ENCODE peak calls at places on chromosomes 4 and X, in five cellular contexts. R, B, M, L and E are unnamed samples. For H3K4me1, the result is how much of the 10 kb centered on the place peaks cover.

GRCh38 chrX:56800307-56800706 is 71.3 kb downstream of the NBDY start:
- DNase-seq in B (no peak), L (no peak), M (no peak), R (no peak), E (no peak)

GRCh38 chrX:119374736-119375135 is 24.4 kb upstream of the SLC25A43 start:
- DNase-seq in L (no peak), M (no peak), R (peak), B (no peak), E (peak)

GRCh38 chrX:154791951-154792350 is 13.3 kb downstream of the MPP1 start:
- DNase-seq in R (no peak), M (no peak), L (no peak), B (no peak), E (no peak)

GRCh38 chrX:3962511-3963350 is 249.3 kb upstream of the PRKX start:
- DNase-seq in R (peak), M (peak), L (no peak), B (peak), E (no peak)

GRCh38 chr4:169044723-169045447 is 34.8 kb upstream of the CBR4 start:
- DNase-seq in B (no peak), L (no peak), M (no peak), R (no peak), E (no peak)

GRCh38 chr4:76821661-76822060 is 76.3 kb downstream of the SOWAHB start:
- DNase-seq in R (peak), L (no peak), B (no peak), M (no peak), E (no peak)

GRCh38 chrX:44967221-44967620 is 94.2 kb downstream of the KDM6A start:
- DNase-seq in M (no peak), B (no peak), L (no peak), R (no peak), E (no peak)

GRCh38 chr4:185794637-185795036 is 17.4 kb downstream of the SORBS2 start:
- DNase-seq in L (no peak), B (no peak), M (no peak), R (no peak), E (no peak)

GRCh38 chrX:154091678-154092077 is 5.8 kb downstream of the MECP2 start:
- DNase-seq in B (peak), M (no peak), L (no peak), R (no peak), E (no peak)

GRCh38 chr4:123109129-123109528 is 186.7 kb upstream of the NUDT6 start:
- DNase-seq in R (no peak), B (no peak), M (no peak), L (no peak), E (no peak)

GRCh38 chrX:134836497-134836968 is 154.3 kb upstream of the SMIM10 start:
- DNase-seq in B (no peak), L (no peak), M (no peak), R (peak), E (peak)

GRCh38 chrX:8684201-8684600 is 47.7 kb downstream of the ANOS1 start:
- DNase-seq in B (peak), L (no peak), M (no peak), R (no peak), E (no peak)

GRCh38 chr4:57037982-57038604 is 59.4 kb downstream of the POLR2B start:
- DNase-seq in R (peak), B (peak), L (no peak), M (peak), E (peak)

GRCh38 chr4:91838181-91838861 is 465.4 kb upstream of the GRID2 start:
- DNase-seq in B (no peak), M (no peak), R (no peak), L (no peak), E (no peak)

GRCh38 chrX:53421772-53422090 is 723 bp downstream of the SMC1A start:
- DNase-seq in L (no peak), M (no peak), R (no peak), B (no peak), E (no peak)

GRCh38 chr4:141486375-141486997 is 149.9 kb upstream of the IL15 start:
- DNase-seq in B (no peak), R (peak), L (no peak), M (no peak), E (peak)

DNA sequence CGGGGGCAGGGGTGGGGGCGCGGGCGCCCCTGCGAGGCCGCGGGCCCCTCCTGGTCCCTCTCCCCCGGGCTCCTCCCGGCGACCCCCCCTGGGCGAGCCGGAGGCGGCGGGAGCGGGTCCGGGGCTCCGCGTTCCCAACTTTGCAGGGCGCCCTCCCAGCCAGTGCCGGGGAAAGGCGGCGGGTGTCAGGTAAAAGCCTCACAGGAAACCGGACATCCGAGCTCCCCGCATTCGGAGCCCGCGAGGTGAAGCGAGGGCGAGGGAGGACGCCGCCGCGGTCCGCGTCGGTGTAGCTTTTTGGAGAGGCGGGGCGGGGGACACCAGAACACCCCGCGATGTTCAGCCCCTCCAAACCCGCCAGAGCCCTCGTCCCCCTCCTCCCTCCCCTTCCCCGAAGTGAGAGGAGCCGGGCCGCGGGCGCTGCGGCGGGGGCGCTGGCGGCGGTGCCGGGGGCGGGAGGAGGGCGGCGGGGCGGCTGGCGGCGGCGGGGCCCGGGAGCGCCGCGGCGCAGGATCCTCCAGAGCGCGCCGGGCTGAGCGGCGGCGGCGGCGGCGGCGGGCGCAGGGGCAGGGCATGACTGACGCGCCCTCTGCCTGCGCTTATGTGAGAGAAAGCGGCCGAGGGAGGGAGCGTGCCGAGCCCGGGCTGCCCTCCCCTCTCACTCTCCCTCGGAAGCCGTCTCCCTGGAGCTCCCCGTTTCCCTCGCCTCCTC is at the start of gene VEGFC:
- DNase-seq in M (peak), B (peak), L (no peak), R (peak), E (no peak)
- H3K27ac ChIP-seq in M (no peak), B (no peak), L (peak), R (peak), E (peak)

GRCh38 chr4:119104644-119105273 is 30.9 kb upstream of the MYOZ2 start:
- DNase-seq in R (no peak), L (no peak), B (no peak), M (no peak), E (no peak)
- TF ChIP-seq CTCF in R (no peak), L (no peak), B (no peak), M (no peak), E (no peak)

GRCh38 chr4:153465583-153465921 is 608 bp upstream of the TMEM131L start:
- DNase-seq in L (no peak), R (peak), B (peak), M (peak), E (no peak)
- H3K4me1 ChIP-seq in L (under half), R (under half), B (under half), M (under half), E (under half)

GRCh38 chr4:182248295-182248694 is 5.1 kb downstream of the TENM3 start:
- DNase-seq in M (no peak), L (no peak), B (no peak), R (no peak), E (no peak)

GRCh38 chr4:182245041-182245440 is 1.8 kb downstream of the TENM3 start:
- DNase-seq in L (no peak), M (no peak), R (no peak), B (peak), E (no peak)

GRCh38 chr4:182245541-182246245 is 2.5 kb downstream of the TENM3 start:
- DNase-seq in M (no peak), L (no peak), R (no peak), B (peak), E (peak)

GRCh38 chr4:182242793-182243192 is 409 bp upstream of the TENM3 start:
- DNase-seq in L (no peak), R (peak), B (no peak), M (no peak), E (peak)

GRCh38 chr4:182246401-182247205 is 3.4 kb downstream of the TENM3 start:
- DNase-seq in B (no peak), L (no peak), R (peak), M (no peak), E (peak)
- H3K27ac ChIP-seq in B (peak), L (no peak), R (no peak), M (no peak), E (peak)

GRCh38 chrX:2614911-2615310 is 76.2 kb upstream of the CD99 start:
- DNase-seq in R (peak), B (peak), L (no peak), M (no peak), E (peak)
- TF ChIP-seq CTCF in R (peak), B (peak), L (peak), M (no peak), E (peak)

GRCh38 chr4:38317238-38317637 is 346.8 kb upstream of the KLF3 start:
- DNase-seq in R (no peak), M (no peak), L (no peak), B (no peak), E (no peak)

GRCh38 chr4:38313999-38314561 is 349.9 kb upstream of the KLF3 start:
- DNase-seq in L (no peak), R (peak), M (peak), B (no peak), E (peak)

GRCh38 chr4:38315296-38315695 is 348.7 kb upstream of the KLF3 start:
- DNase-seq in B (no peak), L (no peak), R (no peak), M (no peak), E (no peak)

GRCh38 chr4:38314663-38315062 is 349.3 kb upstream of the KLF3 start:
- DNase-seq in M (no peak), L (no peak), B (no peak), R (no peak), E (peak)

DNA sequence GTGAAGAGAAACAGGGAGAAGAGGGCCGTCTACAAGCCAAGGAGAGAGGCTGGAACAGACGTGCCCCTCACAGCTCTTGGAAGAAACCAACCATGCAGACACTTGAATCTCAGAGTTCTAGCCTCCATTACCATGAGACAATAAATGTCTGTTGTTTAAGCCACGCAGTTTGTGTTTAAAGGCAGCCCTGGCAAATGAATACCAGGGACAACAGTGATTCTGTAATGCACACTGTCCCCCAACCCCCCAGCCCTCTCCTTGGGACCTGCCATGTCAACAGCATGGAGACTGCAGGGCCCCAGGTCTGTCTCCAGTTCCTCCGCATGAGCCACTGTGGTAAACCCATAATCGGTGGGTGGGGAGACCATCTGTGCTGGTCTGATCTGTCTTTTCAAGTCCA is 348.0 kb upstream of the KLF3 start:
- DNase-seq in R (no peak), M (no peak), B (no peak), L (no peak), E (no peak)
- H3K4me1 ChIP-seq in R (under half), M (half or more), B (under half), L (under half), E (under half)